ENCODE peak calls at places on chromosomes 12 and 14, in seven cellular contexts. One of them, this sample, is unnamed.

GRCh38 chr12:49644620-49644994 is 21.2 kb downstream of the PRPF40B start:
- DNase-seq in GM12891: peak
- DNase-seq in prostate gland: peak
- DNase-seq in sigmoid colon: peak
- DNase-seq in GM12892: peak
- DNase-seq in breast epithelium: peak
- DNase-seq in suprapubic skin: no peak
- DNase-seq in this sample: peak

GRCh38 chr12:30967026-30967425 is 40.5 kb downstream of the TSPAN11 start:
- DNase-seq in breast epithelium: no peak
- DNase-seq in GM12891: no peak
- DNase-seq in suprapubic skin: no peak
- DNase-seq in GM12892: no peak
- DNase-seq in sigmoid colon: no peak
- DNase-seq in prostate gland: no peak
- DNase-seq in this sample: no peak

GRCh38 chr12:86233126-86233525 is 23.1 kb downstream of the MGAT4C start:
- DNase-seq in prostate gland: no peak
- DNase-seq in suprapubic skin: no peak
- DNase-seq in breast epithelium: no peak
- DNase-seq in GM12892: no peak
- DNase-seq in sigmoid colon: no peak
- DNase-seq in GM12891: no peak
- DNase-seq in this sample: no peak

GRCh38 chr12:132527883-132528264 is 37.9 kb downstream of the FBRSL1 start:
- DNase-seq in breast epithelium: no peak
- DNase-seq in GM12892: no peak
- DNase-seq in sigmoid colon: no peak
- DNase-seq in GM12891: no peak
- DNase-seq in prostate gland: no peak
- DNase-seq in suprapubic skin: no peak
- DNase-seq in this sample: no peak

GRCh38 chr12:79658221-79658620 is 32.5 kb downstream of the PAWR start:
- DNase-seq in GM12892: no peak
- DNase-seq in sigmoid colon: no peak
- DNase-seq in suprapubic skin: no peak
- DNase-seq in prostate gland: no peak
- DNase-seq in breast epithelium: no peak
- DNase-seq in GM12891: no peak
- DNase-seq in this sample: no peak

GRCh38 chr14:31880935-31881334 is 196.2 kb upstream of the ARHGAP5 start:
- DNase-seq in prostate gland: no peak
- DNase-seq in sigmoid colon: no peak
- DNase-seq in breast epithelium: no peak
- DNase-seq in suprapubic skin: no peak
- DNase-seq in GM12892: no peak
- DNase-seq in GM12891: no peak
- DNase-seq in this sample: no peak

GRCh38 chr14:73462078-73462715 is 3.9 kb upstream of the NUMB start:
- DNase-seq in suprapubic skin: no peak
- DNase-seq in prostate gland: peak
- DNase-seq in sigmoid colon: peak
- DNase-seq in breast epithelium: peak
- DNase-seq in GM12891: no peak
- DNase-seq in GM12892: no peak
- DNase-seq in this sample: peak

GRCh38 chr12:93139028-93139665 is 210.1 kb upstream of the EEA1 start:
- DNase-seq in GM12891: peak
- DNase-seq in suprapubic skin: no peak
- DNase-seq in GM12892: peak
- DNase-seq in sigmoid colon: no peak
- DNase-seq in prostate gland: no peak
- DNase-seq in breast epithelium: no peak
- DNase-seq in this sample: no peak

GRCh38 chr14:104331871-104332605 is 193.7 kb downstream of the KIF26A start:
- DNase-seq in breast epithelium: no peak
- DNase-seq in GM12891: no peak
- DNase-seq in suprapubic skin: no peak
- DNase-seq in GM12892: no peak
- DNase-seq in prostate gland: no peak
- DNase-seq in sigmoid colon: no peak
- DNase-seq in this sample: peak

GRCh38 chr12:57907281-57907680 is 34.1 kb upstream of the ATP23 start:
- DNase-seq in sigmoid colon: no peak
- DNase-seq in prostate gland: no peak
- DNase-seq in GM12891: no peak
- DNase-seq in suprapubic skin: no peak
- DNase-seq in GM12892: no peak
- DNase-seq in breast epithelium: no peak
- DNase-seq in this sample: no peak

GRCh38 chr12:64609543-64610091 is 678 bp upstream of the RASSF3 start:
- DNase-seq in breast epithelium: no peak
- DNase-seq in GM12891: no peak
- DNase-seq in prostate gland: no peak
- DNase-seq in sigmoid colon: no peak
- DNase-seq in GM12892: no peak
- DNase-seq in suprapubic skin: no peak
- DNase-seq in this sample: no peak

GRCh38 chr14:90419200-90419599 is 22.4 kb downstream of the CALM1 start:
- DNase-seq in suprapubic skin: no peak
- DNase-seq in prostate gland: peak
- DNase-seq in GM12891: no peak
- DNase-seq in sigmoid colon: peak
- DNase-seq in GM12892: no peak
- DNase-seq in breast epithelium: peak
- DNase-seq in this sample: peak

GRCh38 chr14:78586681-78587080 is 416.5 kb downstream of the NRXN3 start:
- DNase-seq in breast epithelium: no peak
- DNase-seq in prostate gland: peak
- DNase-seq in suprapubic skin: no peak
- DNase-seq in GM12892: no peak
- DNase-seq in sigmoid colon: no peak
- DNase-seq in GM12891: no peak
- DNase-seq in this sample: no peak

GRCh38 chr14:68959035-68959434 is 20.1 kb downstream of the ACTN1 start:
- DNase-seq in suprapubic skin: no peak
- DNase-seq in GM12892: no peak
- DNase-seq in breast epithelium: no peak
- DNase-seq in prostate gland: no peak
- DNase-seq in sigmoid colon: no peak
- DNase-seq in GM12891: no peak
- DNase-seq in this sample: no peak

GRCh38 chr14:67908061-67908767 is 88.6 kb downstream of the RAD51B start:
- DNase-seq in GM12892: no peak
- DNase-seq in breast epithelium: no peak
- DNase-seq in GM12891: no peak
- DNase-seq in sigmoid colon: no peak
- DNase-seq in suprapubic skin: no peak
- DNase-seq in prostate gland: no peak
- DNase-seq in this sample: no peak

GRCh38 chr12:57452937-57453509 is 2.1 kb upstream of the INHBE start:
- DNase-seq in sigmoid colon: peak
- DNase-seq in prostate gland: peak
- DNase-seq in breast epithelium: peak
- DNase-seq in suprapubic skin: no peak
- DNase-seq in GM12892: no peak
- DNase-seq in GM12891: no peak
- DNase-seq in this sample: peak

GRCh38 chr12:115820661-115821060 is 456.8 kb downstream of the MED13L start:
- DNase-seq in prostate gland: no peak
- DNase-seq in sigmoid colon: no peak
- DNase-seq in suprapubic skin: no peak
- DNase-seq in GM12891: no peak
- DNase-seq in GM12892: no peak
- DNase-seq in breast epithelium: no peak
- DNase-seq in this sample: no peak

GRCh38 chr14:63896278-63896720 is 43.5 kb downstream of the SYNE2 start:
- DNase-seq in breast epithelium: peak
- DNase-seq in GM12891: no peak
- DNase-seq in sigmoid colon: peak
- DNase-seq in prostate gland: peak
- DNase-seq in GM12892: no peak
- DNase-seq in suprapubic skin: no peak
- DNase-seq in this sample: peak

GRCh38 chr12:121436706-121437105 is 36.8 kb downstream of the RNF34 start:
- DNase-seq in GM12892: no peak
- DNase-seq in GM12891: no peak
- DNase-seq in prostate gland: no peak
- DNase-seq in breast epithelium: no peak
- DNase-seq in suprapubic skin: no peak
- DNase-seq in sigmoid colon: no peak
- DNase-seq in this sample: no peak

GRCh38 chr14:64707661-64708060 is 3.4 kb downstream of the PLEKHG3 start:
- DNase-seq in prostate gland: no peak
- DNase-seq in suprapubic skin: peak
- DNase-seq in breast epithelium: no peak
- DNase-seq in GM12891: no peak
- DNase-seq in sigmoid colon: peak
- DNase-seq in GM12892: no peak
- DNase-seq in this sample: no peak

GRCh38 chr12:114916124-114916523 is 232.1 kb upstream of the TBX3 start:
- DNase-seq in breast epithelium: no peak
- DNase-seq in GM12891: no peak
- DNase-seq in sigmoid colon: no peak
- DNase-seq in prostate gland: no peak
- DNase-seq in GM12892: no peak
- DNase-seq in suprapubic skin: no peak
- DNase-seq in this sample: no peak

GRCh38 chr12:118778077-118778476 is 203.3 kb upstream of the SRRM4 start:
- DNase-seq in GM12892: no peak
- DNase-seq in suprapubic skin: no peak
- DNase-seq in breast epithelium: no peak
- DNase-seq in GM12891: no peak
- DNase-seq in sigmoid colon: no peak
- DNase-seq in prostate gland: no peak
- DNase-seq in this sample: no peak
- TF ChIP-seq POLR2AphosphoS5 in GM12892: no peak
- TF ChIP-seq POLR2AphosphoS5 in suprapubic skin: no peak
- TF ChIP-seq POLR2AphosphoS5 in breast epithelium: no peak
- TF ChIP-seq POLR2AphosphoS5 in GM12891: no peak
- TF ChIP-seq POLR2AphosphoS5 in sigmoid colon: no peak
- TF ChIP-seq POLR2AphosphoS5 in prostate gland: no peak
- TF ChIP-seq POLR2AphosphoS5 in this sample: no peak

GRCh38 chr12:2076196-2076570 is 23.4 kb downstream of the CACNA1C start:
- DNase-seq in GM12892: no peak
- DNase-seq in breast epithelium: no peak
- DNase-seq in prostate gland: no peak
- DNase-seq in GM12891: no peak
- DNase-seq in sigmoid colon: peak
- DNase-seq in suprapubic skin: no peak
- DNase-seq in this sample: no peak

GRCh38 chr12:2070440-2071045 is 17.8 kb downstream of the CACNA1C start:
- DNase-seq in sigmoid colon: no peak
- DNase-seq in suprapubic skin: no peak
- DNase-seq in breast epithelium: no peak
- DNase-seq in prostate gland: no peak
- DNase-seq in GM12891: no peak
- DNase-seq in GM12892: no peak
- DNase-seq in this sample: no peak

GRCh38 chr12:2075558-2076195 is 22.9 kb downstream of the CACNA1C start:
- DNase-seq in suprapubic skin: no peak
- DNase-seq in sigmoid colon: peak
- DNase-seq in GM12891: no peak
- DNase-seq in GM12892: no peak
- DNase-seq in prostate gland: no peak
- DNase-seq in breast epithelium: no peak
- DNase-seq in this sample: no peak

GRCh38 chr12:2076728-2077127 is 23.9 kb downstream of the CACNA1C start:
- DNase-seq in GM12891: no peak
- DNase-seq in sigmoid colon: peak
- DNase-seq in suprapubic skin: no peak
- DNase-seq in GM12892: no peak
- DNase-seq in breast epithelium: no peak
- DNase-seq in prostate gland: no peak
- DNase-seq in this sample: no peak

GRCh38 chr12:2074792-2075191 is 22.0 kb downstream of the CACNA1C start:
- DNase-seq in GM12892: no peak
- DNase-seq in breast epithelium: no peak
- DNase-seq in prostate gland: no peak
- DNase-seq in suprapubic skin: no peak
- DNase-seq in sigmoid colon: no peak
- DNase-seq in GM12891: no peak
- DNase-seq in this sample: no peak
- TF ChIP-seq POLR2AphosphoS5 in GM12892: no peak
- TF ChIP-seq POLR2AphosphoS5 in breast epithelium: no peak
- TF ChIP-seq POLR2AphosphoS5 in prostate gland: no peak
- TF ChIP-seq POLR2AphosphoS5 in suprapubic skin: no peak
- TF ChIP-seq POLR2AphosphoS5 in sigmoid colon: peak
- TF ChIP-seq POLR2AphosphoS5 in GM12891: no peak
- TF ChIP-seq POLR2AphosphoS5 in this sample: no peak

DNA sequence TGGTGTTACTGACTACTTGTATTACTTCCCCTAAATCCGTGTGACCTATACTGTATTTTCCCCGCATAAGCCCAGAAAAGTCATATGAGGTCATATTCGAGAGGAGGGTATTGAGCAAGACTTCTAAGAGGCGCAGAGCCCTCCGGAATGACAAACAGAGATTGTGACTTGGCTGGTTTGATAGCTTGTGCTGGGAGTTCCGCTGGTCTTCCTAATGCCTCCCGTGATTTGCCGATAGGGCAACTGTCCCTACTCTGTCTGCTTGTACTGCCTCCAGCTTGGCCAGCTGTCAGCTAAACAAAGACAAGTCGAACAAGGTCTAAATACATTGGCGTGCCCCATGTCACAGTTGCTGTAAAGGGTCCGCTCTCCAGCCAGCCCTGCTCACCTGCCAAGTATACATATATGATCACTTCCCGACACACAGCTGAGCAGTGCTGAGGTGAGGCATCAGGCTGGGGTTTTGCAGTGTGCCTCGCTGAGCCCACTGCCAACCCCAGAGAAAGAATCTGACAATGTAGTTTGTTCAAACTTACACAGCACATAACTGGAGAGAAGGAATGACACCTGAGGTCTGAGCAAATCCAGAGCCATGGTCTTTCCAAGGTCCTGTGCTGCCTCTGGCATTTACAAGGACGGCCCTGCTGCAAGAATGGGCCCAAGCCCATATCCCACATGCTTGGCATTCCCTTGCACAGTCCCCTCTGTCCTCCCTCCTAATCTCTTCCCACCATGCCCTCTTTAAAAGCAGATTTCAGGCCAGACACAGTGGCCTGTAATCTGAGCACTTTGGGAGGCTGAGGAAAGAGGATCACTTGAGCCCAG is 23.7 kb downstream of the LGMN start:
- DNase-seq in GM12891: no peak
- DNase-seq in sigmoid colon: no peak
- DNase-seq in suprapubic skin: no peak
- DNase-seq in prostate gland: peak
- DNase-seq in GM12892: no peak
- DNase-seq in breast epithelium: peak
- DNase-seq in this sample: peak
- TF ChIP-seq POLR2AphosphoS5 in GM12891: no peak
- TF ChIP-seq POLR2AphosphoS5 in sigmoid colon: peak
- TF ChIP-seq POLR2AphosphoS5 in suprapubic skin: no peak
- TF ChIP-seq POLR2AphosphoS5 in prostate gland: peak
- TF ChIP-seq POLR2AphosphoS5 in GM12892: no peak
- TF ChIP-seq POLR2AphosphoS5 in breast epithelium: peak
- TF ChIP-seq POLR2AphosphoS5 in this sample: no peak

DNA sequence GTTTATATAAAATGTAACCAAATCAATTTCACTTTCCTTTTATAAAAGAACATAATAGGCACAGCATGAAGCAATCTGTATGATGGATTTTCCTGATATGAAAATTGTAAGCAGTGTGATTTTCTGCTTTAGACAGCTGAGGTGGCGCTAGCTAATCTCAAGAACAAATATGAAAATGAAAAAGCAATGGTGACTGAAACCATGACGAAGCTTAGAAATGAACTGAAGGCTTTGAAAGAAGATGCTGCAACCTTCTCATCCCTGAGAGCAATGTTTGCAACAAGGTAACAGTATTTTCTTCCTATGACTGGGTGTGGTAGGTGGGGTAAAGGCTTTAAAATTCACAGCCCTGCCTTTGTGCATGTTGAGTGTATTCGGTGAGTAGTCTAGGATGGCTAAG is 65.0 kb upstream of the FGD4 start:
- DNase-seq in breast epithelium: no peak
- DNase-seq in GM12892: no peak
- DNase-seq in prostate gland: no peak
- DNase-seq in sigmoid colon: no peak
- DNase-seq in GM12891: peak
- DNase-seq in suprapubic skin: no peak
- DNase-seq in this sample: no peak
- TF ChIP-seq POLR2AphosphoS5 in breast epithelium: no peak
- TF ChIP-seq POLR2AphosphoS5 in GM12892: no peak
- TF ChIP-seq POLR2AphosphoS5 in prostate gland: no peak
- TF ChIP-seq POLR2AphosphoS5 in sigmoid colon: no peak
- TF ChIP-seq POLR2AphosphoS5 in GM12891: no peak
- TF ChIP-seq POLR2AphosphoS5 in suprapubic skin: no peak
- TF ChIP-seq POLR2AphosphoS5 in this sample: no peak